ENCODE peak calls at places on chromosomes 5 and 9, in ten cellular contexts. One of them, this sample, is unnamed.

GRCh38 chr9:114072181-114073140 is 5.6 kb downstream of the AMBP start:
- DNase-seq in naive thymus-derived CD8-positive, alpha-beta T cell: no peak
- DNase-seq in OCI-LY7: no peak
- DNase-seq in ELR: no peak
- DNase-seq in kidney tubule cell: no peak
- DNase-seq in NCI-H774: no peak
- DNase-seq in GM04503: peak; percentile 21
- DNase-seq in CD8-positive, alpha-beta memory T cell: no peak
- DNase-seq in lower lobe of right lung: no peak
- DNase-seq in left cardiac atrium: peak; percentile 67
- DNase-seq in this sample: no peak

GRCh38 chr5:73201547-73202513 is 28.8 kb downstream of the TMEM174 start:
- DNase-seq in kidney tubule cell: peak; percentile 87
- DNase-seq in ELR: peak; percentile 79
- DNase-seq in left cardiac atrium: peak; percentile 73
- DNase-seq in CD8-positive, alpha-beta memory T cell: peak; percentile 76
- DNase-seq in OCI-LY7: peak; percentile 71
- DNase-seq in lower lobe of right lung: peak; percentile 86
- DNase-seq in naive thymus-derived CD8-positive, alpha-beta T cell: peak; percentile 53
- DNase-seq in GM04503: no peak
- DNase-seq in NCI-H774: no peak
- DNase-seq in this sample: peak; percentile 32

GRCh38 chr9:29511680-29512079 is 1938.4 kb upstream of the C9orf72 start:
- DNase-seq in kidney tubule cell: no peak
- DNase-seq in NCI-H774: no peak
- DNase-seq in ELR: no peak
- DNase-seq in CD8-positive, alpha-beta memory T cell: no peak
- DNase-seq in left cardiac atrium: no peak
- DNase-seq in lower lobe of right lung: no peak
- DNase-seq in GM04503: no peak
- DNase-seq in OCI-LY7: no peak
- DNase-seq in naive thymus-derived CD8-positive, alpha-beta T cell: no peak
- DNase-seq in this sample: no peak

GRCh38 chr5:10577371-10578291 is 13.8 kb downstream of the ANKRD33B start:
- DNase-seq in NCI-H774: no peak
- DNase-seq in kidney tubule cell: peak; percentile 72
- DNase-seq in ELR: no peak
- DNase-seq in lower lobe of right lung: no peak
- DNase-seq in left cardiac atrium: peak; percentile 78
- DNase-seq in GM04503: no peak
- DNase-seq in OCI-LY7: no peak
- DNase-seq in CD8-positive, alpha-beta memory T cell: no peak
- DNase-seq in naive thymus-derived CD8-positive, alpha-beta T cell: no peak
- DNase-seq in this sample: no peak

GRCh38 chr9:92711844-92712243 is 41.9 kb upstream of the IPPK start:
- DNase-seq in CD8-positive, alpha-beta memory T cell: no peak
- DNase-seq in ELR: no peak
- DNase-seq in naive thymus-derived CD8-positive, alpha-beta T cell: no peak
- DNase-seq in kidney tubule cell: no peak
- DNase-seq in left cardiac atrium: no peak
- DNase-seq in NCI-H774: no peak
- DNase-seq in GM04503: no peak
- DNase-seq in OCI-LY7: no peak
- DNase-seq in lower lobe of right lung: no peak
- DNase-seq in this sample: no peak

GRCh38 chr5:135977375-135977928 is 22.7 kb upstream of the LECT2 start:
- DNase-seq in ELR: no peak
- DNase-seq in OCI-LY7: peak; percentile 29
- DNase-seq in naive thymus-derived CD8-positive, alpha-beta T cell: no peak
- DNase-seq in kidney tubule cell: peak; percentile 80
- DNase-seq in CD8-positive, alpha-beta memory T cell: peak; percentile 60
- DNase-seq in GM04503: no peak
- DNase-seq in lower lobe of right lung: peak; percentile 87
- DNase-seq in NCI-H774: no peak
- DNase-seq in left cardiac atrium: peak; percentile 78
- DNase-seq in this sample: peak; percentile 16

GRCh38 chr5:159034083-159034824 is 65.5 kb downstream of the EBF1 start:
- DNase-seq in left cardiac atrium: no peak
- DNase-seq in CD8-positive, alpha-beta memory T cell: no peak
- DNase-seq in lower lobe of right lung: no peak
- DNase-seq in kidney tubule cell: peak; percentile 20
- DNase-seq in naive thymus-derived CD8-positive, alpha-beta T cell: no peak
- DNase-seq in ELR: no peak
- DNase-seq in NCI-H774: no peak
- DNase-seq in GM04503: no peak
- DNase-seq in OCI-LY7: no peak
- DNase-seq in this sample: no peak

GRCh38 chr5:9431496-9432258 is 114.2 kb downstream of the SEMA5A start:
- DNase-seq in GM04503: no peak
- DNase-seq in ELR: no peak
- DNase-seq in NCI-H774: no peak
- DNase-seq in left cardiac atrium: no peak
- DNase-seq in naive thymus-derived CD8-positive, alpha-beta T cell: no peak
- DNase-seq in OCI-LY7: no peak
- DNase-seq in lower lobe of right lung: no peak
- DNase-seq in CD8-positive, alpha-beta memory T cell: no peak
- DNase-seq in kidney tubule cell: no peak
- DNase-seq in this sample: no peak

GRCh38 chr9:95645992-95646391 is 129.2 kb upstream of the PTCH1 start:
- DNase-seq in OCI-LY7: no peak
- DNase-seq in GM04503: no peak
- DNase-seq in ELR: peak; percentile 33
- DNase-seq in CD8-positive, alpha-beta memory T cell: no peak
- DNase-seq in naive thymus-derived CD8-positive, alpha-beta T cell: no peak
- DNase-seq in NCI-H774: no peak
- DNase-seq in left cardiac atrium: no peak
- DNase-seq in lower lobe of right lung: no peak
- DNase-seq in kidney tubule cell: peak; percentile 78
- DNase-seq in this sample: no peak

GRCh38 chr5:74334434-74335364 is 305.8 kb downstream of the ENC1 start:
- DNase-seq in OCI-LY7: no peak
- DNase-seq in left cardiac atrium: no peak
- DNase-seq in GM04503: no peak
- DNase-seq in kidney tubule cell: no peak
- DNase-seq in NCI-H774: no peak
- DNase-seq in CD8-positive, alpha-beta memory T cell: no peak
- DNase-seq in lower lobe of right lung: no peak
- DNase-seq in ELR: no peak
- DNase-seq in naive thymus-derived CD8-positive, alpha-beta T cell: no peak
- DNase-seq in this sample: no peak

GRCh38 chr5:124980174-124980941 is 233.9 kb upstream of the ZNF608 start:
- DNase-seq in OCI-LY7: peak; percentile 91
- DNase-seq in ELR: no peak
- DNase-seq in GM04503: no peak
- DNase-seq in NCI-H774: peak; percentile 50
- DNase-seq in CD8-positive, alpha-beta memory T cell: no peak
- DNase-seq in kidney tubule cell: no peak
- DNase-seq in lower lobe of right lung: no peak
- DNase-seq in left cardiac atrium: no peak
- DNase-seq in naive thymus-derived CD8-positive, alpha-beta T cell: no peak
- DNase-seq in this sample: no peak

GRCh38 chr9:125126019-125126746 is 17.1 kb downstream of the SCAI start:
- DNase-seq in OCI-LY7: peak; percentile 85
- DNase-seq in GM04503: peak; percentile 99
- DNase-seq in CD8-positive, alpha-beta memory T cell: peak; percentile 90
- DNase-seq in NCI-H774: no peak
- DNase-seq in ELR: peak; percentile 97
- DNase-seq in lower lobe of right lung: peak; percentile 77
- DNase-seq in naive thymus-derived CD8-positive, alpha-beta T cell: peak; percentile 74
- DNase-seq in left cardiac atrium: peak; percentile 84
- DNase-seq in kidney tubule cell: peak; percentile 94
- DNase-seq in this sample: peak; percentile 46

This sample was measured in T-helper 1 cell.